ENCODE peak calls at places on chromosome 10, in eight cellular contexts. One of them, this sample, is unnamed.

GRCh38 chr10:133309720-133310398 is 1.1 kb downstream of the ZNF511 start:
- DNase-seq in AG04450: no peak
- DNase-seq in brain microvascular endothelial cell: no peak
- DNase-seq in uterus: peak; percentile 49
- DNase-seq in tibial nerve: no peak
- DNase-seq in naive thymus-derived CD4-positive, alpha-beta T cell: no peak
- DNase-seq in right cardiac atrium: peak; percentile 75
- DNase-seq in CD4-positive, CD25-positive, alpha-beta regulatory T cell: no peak
- DNase-seq in this sample: no peak

GRCh38 chr10:110008518-110009339 is 945 bp downstream of the ADD3 start:
- DNase-seq in tibial nerve: no peak
- DNase-seq in uterus: peak; percentile 36
- DNase-seq in right cardiac atrium: peak; percentile 66
- DNase-seq in AG04450: no peak
- DNase-seq in CD4-positive, CD25-positive, alpha-beta regulatory T cell: peak; percentile 60
- DNase-seq in brain microvascular endothelial cell: no peak
- DNase-seq in naive thymus-derived CD4-positive, alpha-beta T cell: peak; percentile 14
- DNase-seq in this sample: no peak

GRCh38 chr10:86163522-86164215 is 202.9 kb downstream of the GRID1 start:
- DNase-seq in brain microvascular endothelial cell: no peak
- DNase-seq in AG04450: no peak
- DNase-seq in tibial nerve: no peak
- DNase-seq in naive thymus-derived CD4-positive, alpha-beta T cell: no peak
- DNase-seq in right cardiac atrium: no peak
- DNase-seq in uterus: no peak
- DNase-seq in CD4-positive, CD25-positive, alpha-beta regulatory T cell: no peak
- DNase-seq in this sample: no peak

GRCh38 chr10:24344279-24344678 is 135.3 kb downstream of the KIAA1217 start:
- DNase-seq in CD4-positive, CD25-positive, alpha-beta regulatory T cell: no peak
- DNase-seq in uterus: no peak
- DNase-seq in AG04450: peak; percentile 91
- DNase-seq in tibial nerve: no peak
- DNase-seq in right cardiac atrium: no peak
- DNase-seq in brain microvascular endothelial cell: peak; percentile 89
- DNase-seq in naive thymus-derived CD4-positive, alpha-beta T cell: no peak
- DNase-seq in this sample: no peak

GRCh38 chr10:32882076-32882475 is 76.0 kb downstream of the ITGB1 start:
- DNase-seq in right cardiac atrium: no peak
- DNase-seq in AG04450: no peak
- DNase-seq in uterus: no peak
- DNase-seq in brain microvascular endothelial cell: no peak
- DNase-seq in tibial nerve: no peak
- DNase-seq in naive thymus-derived CD4-positive, alpha-beta T cell: no peak
- DNase-seq in CD4-positive, CD25-positive, alpha-beta regulatory T cell: no peak
- DNase-seq in this sample: no peak

GRCh38 chr10:30589441-30589840 is 40.1 kb downstream of the LYZL2 start:
- DNase-seq in uterus: no peak
- DNase-seq in brain microvascular endothelial cell: no peak
- DNase-seq in naive thymus-derived CD4-positive, alpha-beta T cell: no peak
- DNase-seq in right cardiac atrium: peak; percentile 71
- DNase-seq in CD4-positive, CD25-positive, alpha-beta regulatory T cell: no peak
- DNase-seq in tibial nerve: no peak
- DNase-seq in AG04450: no peak
- DNase-seq in this sample: no peak

GRCh38 chr10:101226888-101227736 is 2.2 kb downstream of the LBX1 start:
- DNase-seq in naive thymus-derived CD4-positive, alpha-beta T cell: no peak
- DNase-seq in CD4-positive, CD25-positive, alpha-beta regulatory T cell: no peak
- DNase-seq in uterus: no peak
- DNase-seq in tibial nerve: no peak
- DNase-seq in brain microvascular endothelial cell: no peak
- DNase-seq in right cardiac atrium: peak; percentile 60
- DNase-seq in AG04450: no peak
- DNase-seq in this sample: no peak

GRCh38 chr10:29446327-29446726 is 157.5 kb downstream of the LYZL1 start:
- DNase-seq in naive thymus-derived CD4-positive, alpha-beta T cell: no peak
- DNase-seq in AG04450: no peak
- DNase-seq in brain microvascular endothelial cell: no peak
- DNase-seq in tibial nerve: no peak
- DNase-seq in CD4-positive, CD25-positive, alpha-beta regulatory T cell: no peak
- DNase-seq in uterus: no peak
- DNase-seq in right cardiac atrium: no peak
- DNase-seq in this sample: no peak

GRCh38 chr10:3169271-3169670 is 3.3 kb downstream of the PITRM1 start:
- DNase-seq in uterus: no peak
- DNase-seq in AG04450: no peak
- DNase-seq in tibial nerve: no peak
- DNase-seq in brain microvascular endothelial cell: no peak
- DNase-seq in right cardiac atrium: no peak
- DNase-seq in CD4-positive, CD25-positive, alpha-beta regulatory T cell: no peak
- DNase-seq in naive thymus-derived CD4-positive, alpha-beta T cell: no peak
- DNase-seq in this sample: peak; percentile 32

DNA sequence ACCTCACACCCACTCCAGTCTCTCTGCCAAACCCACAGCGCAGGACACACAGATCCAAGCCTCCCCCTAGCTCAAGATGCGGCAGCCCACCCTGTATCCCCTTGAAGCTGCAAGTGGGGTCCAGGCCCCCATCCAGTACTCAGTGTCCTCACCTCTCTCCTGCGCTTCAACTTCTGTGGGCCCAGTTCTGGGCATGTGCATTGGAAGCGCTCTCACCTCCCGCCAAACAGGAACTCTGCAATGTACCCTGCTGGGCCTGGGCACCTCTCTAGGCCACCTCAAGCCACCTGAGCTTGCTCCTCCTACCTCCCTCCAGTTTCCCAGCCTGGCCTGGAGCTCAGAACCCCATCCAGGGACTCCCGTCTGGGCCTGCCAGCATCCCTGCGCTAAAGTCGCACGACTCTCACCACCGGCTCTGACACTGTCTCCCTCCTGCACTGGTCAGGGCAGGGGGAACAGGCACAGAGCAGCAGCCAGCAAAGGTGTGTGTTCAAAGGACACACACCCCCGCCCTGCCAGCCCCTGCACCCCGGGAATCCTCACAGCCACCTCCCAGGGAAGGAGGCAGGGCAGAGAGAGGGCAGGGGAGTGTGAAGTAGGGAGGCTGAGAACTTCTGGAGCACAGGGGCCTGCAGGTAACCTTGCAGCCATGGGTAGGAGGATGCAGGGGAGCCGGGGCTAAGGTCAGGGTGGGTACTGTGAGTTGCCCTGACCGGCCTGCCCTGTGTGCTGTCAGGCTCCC is 51.7 kb upstream of the MSMB start:
- DNase-seq in brain microvascular endothelial cell: no peak
- DNase-seq in AG04450: no peak
- DNase-seq in CD4-positive, CD25-positive, alpha-beta regulatory T cell: no peak
- DNase-seq in uterus: no peak
- DNase-seq in naive thymus-derived CD4-positive, alpha-beta T cell: no peak
- DNase-seq in tibial nerve: no peak
- DNase-seq in right cardiac atrium: no peak
- DNase-seq in this sample: no peak
- H3K27ac ChIP-seq in brain microvascular endothelial cell: no peak overlapping the region
- H3K27ac ChIP-seq in AG04450: no peak overlapping the region
- H3K27ac ChIP-seq in CD4-positive, CD25-positive, alpha-beta regulatory T cell: peak overlapping the region; percentile 48
- H3K27ac ChIP-seq in uterus: no peak overlapping the region
- H3K27ac ChIP-seq in naive thymus-derived CD4-positive, alpha-beta T cell: peak overlapping the region; percentile 54
- H3K27ac ChIP-seq in tibial nerve: no peak overlapping the region
- H3K27ac ChIP-seq in right cardiac atrium: no peak overlapping the region
- H3K27ac ChIP-seq in this sample: no peak overlapping the region

DNA sequence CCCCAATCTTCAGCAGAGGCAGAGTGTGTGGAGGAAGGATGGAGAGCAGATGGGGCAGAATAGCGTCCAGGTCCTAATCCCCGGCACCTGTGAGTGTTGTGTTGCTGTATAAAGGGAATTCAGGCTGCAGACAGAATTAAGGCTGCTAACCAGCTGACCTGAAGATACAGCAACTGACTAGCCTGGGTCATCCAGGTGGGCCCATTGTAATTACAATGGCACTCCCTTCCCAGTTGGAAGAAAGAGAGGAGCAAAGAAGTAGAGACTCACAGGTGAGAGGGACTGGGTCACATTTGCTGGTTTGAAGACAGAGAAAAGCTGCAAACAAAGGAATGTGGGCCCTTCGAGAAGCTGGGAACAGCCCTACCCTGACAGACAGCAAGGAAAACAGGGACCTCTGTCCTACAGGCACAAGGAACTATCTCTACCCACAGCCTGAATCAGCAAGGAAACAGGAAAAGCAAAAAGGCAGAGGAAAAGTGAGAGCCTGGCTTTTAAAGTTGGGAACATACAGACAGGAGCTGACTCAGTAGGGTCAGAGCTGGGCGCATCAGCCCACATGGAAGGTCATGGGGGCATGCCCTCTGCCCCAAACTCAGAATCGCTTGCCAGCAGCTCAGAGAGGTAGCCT is 11.6 kb upstream of the TMEM72 start:
- DNase-seq in brain microvascular endothelial cell: no peak
- DNase-seq in tibial nerve: no peak
- DNase-seq in uterus: no peak
- DNase-seq in right cardiac atrium: no peak
- DNase-seq in AG04450: no peak
- DNase-seq in naive thymus-derived CD4-positive, alpha-beta T cell: no peak
- DNase-seq in CD4-positive, CD25-positive, alpha-beta regulatory T cell: no peak
- DNase-seq in this sample: no peak
- H3K27ac ChIP-seq in brain microvascular endothelial cell: no peak overlapping the region
- H3K27ac ChIP-seq in tibial nerve: no peak overlapping the region
- H3K27ac ChIP-seq in uterus: no peak overlapping the region
- H3K27ac ChIP-seq in right cardiac atrium: no peak overlapping the region
- H3K27ac ChIP-seq in AG04450: no peak overlapping the region
- H3K27ac ChIP-seq in naive thymus-derived CD4-positive, alpha-beta T cell: no peak overlapping the region
- H3K27ac ChIP-seq in CD4-positive, CD25-positive, alpha-beta regulatory T cell: no peak overlapping the region
- H3K27ac ChIP-seq in this sample: no peak overlapping the region

GRCh38 chr10:58870070-58870469 is 306.4 kb upstream of the PHYHIPL start:
- DNase-seq in naive thymus-derived CD4-positive, alpha-beta T cell: no peak
- DNase-seq in CD4-positive, CD25-positive, alpha-beta regulatory T cell: no peak
- DNase-seq in uterus: no peak
- DNase-seq in brain microvascular endothelial cell: no peak
- DNase-seq in tibial nerve: no peak
- DNase-seq in right cardiac atrium: no peak
- DNase-seq in AG04450: no peak
- DNase-seq in this sample: no peak

GRCh38 chr10:58868736-58869435 is 307.6 kb upstream of the PHYHIPL start:
- DNase-seq in naive thymus-derived CD4-positive, alpha-beta T cell: no peak
- DNase-seq in uterus: no peak
- DNase-seq in brain microvascular endothelial cell: peak; percentile 27
- DNase-seq in AG04450: no peak
- DNase-seq in right cardiac atrium: no peak
- DNase-seq in tibial nerve: no peak
- DNase-seq in CD4-positive, CD25-positive, alpha-beta regulatory T cell: no peak
- DNase-seq in this sample: no peak

GRCh38 chr10:58867683-58868082 is 308.8 kb upstream of the PHYHIPL start:
- DNase-seq in uterus: no peak
- DNase-seq in tibial nerve: no peak
- DNase-seq in naive thymus-derived CD4-positive, alpha-beta T cell: no peak
- DNase-seq in brain microvascular endothelial cell: no peak
- DNase-seq in right cardiac atrium: no peak
- DNase-seq in CD4-positive, CD25-positive, alpha-beta regulatory T cell: no peak
- DNase-seq in AG04450: no peak
- DNase-seq in this sample: no peak

DNA sequence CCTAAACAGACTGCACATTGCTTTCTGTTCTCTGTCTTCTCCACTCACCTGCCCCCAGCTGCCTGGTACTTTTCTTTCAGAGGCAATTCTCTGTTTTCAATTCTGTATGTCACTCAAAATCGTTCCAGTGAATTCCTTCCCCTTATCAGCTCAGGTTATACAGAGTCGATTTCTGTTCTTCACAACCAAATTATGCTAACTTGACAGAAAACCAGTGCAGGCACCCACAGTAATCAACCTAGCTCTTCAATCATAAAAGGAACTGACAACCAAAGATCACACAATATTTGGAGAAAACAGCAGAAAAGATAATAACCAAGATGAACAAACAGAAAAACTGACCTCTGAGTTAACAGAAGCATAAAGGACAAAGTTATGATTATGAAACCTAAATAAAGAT is 303.3 kb upstream of the PHYHIPL start:
- DNase-seq in tibial nerve: no peak
- DNase-seq in CD4-positive, CD25-positive, alpha-beta regulatory T cell: no peak
- DNase-seq in brain microvascular endothelial cell: no peak
- DNase-seq in uterus: no peak
- DNase-seq in AG04450: no peak
- DNase-seq in right cardiac atrium: no peak
- DNase-seq in naive thymus-derived CD4-positive, alpha-beta T cell: no peak
- DNase-seq in this sample: no peak
- H3K27ac ChIP-seq in tibial nerve: no peak overlapping the region
- H3K27ac ChIP-seq in CD4-positive, CD25-positive, alpha-beta regulatory T cell: no peak overlapping the region
- H3K27ac ChIP-seq in brain microvascular endothelial cell: no peak overlapping the region
- H3K27ac ChIP-seq in uterus: no peak overlapping the region
- H3K27ac ChIP-seq in AG04450: no peak overlapping the region
- H3K27ac ChIP-seq in right cardiac atrium: no peak overlapping the region
- H3K27ac ChIP-seq in naive thymus-derived CD4-positive, alpha-beta T cell: no peak overlapping the region
- H3K27ac ChIP-seq in this sample: no peak overlapping the region

GRCh38 chr10:118246340-118247247 is 95.5 kb downstream of the FAM204A start:
- DNase-seq in brain microvascular endothelial cell: no peak
- DNase-seq in naive thymus-derived CD4-positive, alpha-beta T cell: no peak
- DNase-seq in tibial nerve: no peak
- DNase-seq in AG04450: no peak
- DNase-seq in uterus: no peak
- DNase-seq in CD4-positive, CD25-positive, alpha-beta regulatory T cell: no peak
- DNase-seq in right cardiac atrium: no peak
- DNase-seq in this sample: no peak

GRCh38 chr10:118241229-118242137 is 100.6 kb downstream of the FAM204A start:
- DNase-seq in uterus: peak; percentile 91
- DNase-seq in AG04450: peak; percentile 57
- DNase-seq in right cardiac atrium: peak; percentile 92
- DNase-seq in brain microvascular endothelial cell: peak; percentile 76
- DNase-seq in tibial nerve: peak; percentile 81
- DNase-seq in naive thymus-derived CD4-positive, alpha-beta T cell: peak; percentile 29
- DNase-seq in CD4-positive, CD25-positive, alpha-beta regulatory T cell: peak; percentile 46
- DNase-seq in this sample: peak; percentile 27

GRCh38 chr10:118238573-118239240 is 103.4 kb downstream of the FAM204A start:
- DNase-seq in tibial nerve: no peak
- DNase-seq in naive thymus-derived CD4-positive, alpha-beta T cell: no peak
- DNase-seq in CD4-positive, CD25-positive, alpha-beta regulatory T cell: no peak
- DNase-seq in right cardiac atrium: no peak
- DNase-seq in brain microvascular endothelial cell: peak; percentile 12
- DNase-seq in AG04450: no peak
- DNase-seq in uterus: peak; percentile 49
- DNase-seq in this sample: no peak

GRCh38 chr10:118249714-118250113 is 92.4 kb downstream of the FAM204A start:
- DNase-seq in tibial nerve: no peak
- DNase-seq in uterus: no peak
- DNase-seq in AG04450: no peak
- DNase-seq in right cardiac atrium: no peak
- DNase-seq in brain microvascular endothelial cell: no peak
- DNase-seq in naive thymus-derived CD4-positive, alpha-beta T cell: no peak
- DNase-seq in CD4-positive, CD25-positive, alpha-beta regulatory T cell: no peak
- DNase-seq in this sample: no peak

GRCh38 chr10:118243907-118244306 is 98.2 kb downstream of the FAM204A start:
- DNase-seq in AG04450: no peak
- DNase-seq in uterus: no peak
- DNase-seq in CD4-positive, CD25-positive, alpha-beta regulatory T cell: no peak
- DNase-seq in naive thymus-derived CD4-positive, alpha-beta T cell: no peak
- DNase-seq in right cardiac atrium: no peak
- DNase-seq in brain microvascular endothelial cell: no peak
- DNase-seq in tibial nerve: no peak
- DNase-seq in this sample: no peak
- H3K27ac ChIP-seq in AG04450: no peak overlapping the region
- H3K27ac ChIP-seq in uterus: peak overlapping the region; percentile 69
- H3K27ac ChIP-seq in CD4-positive, CD25-positive, alpha-beta regulatory T cell: no peak overlapping the region
- H3K27ac ChIP-seq in naive thymus-derived CD4-positive, alpha-beta T cell: no peak overlapping the region
- H3K27ac ChIP-seq in right cardiac atrium: no peak overlapping the region
- H3K27ac ChIP-seq in brain microvascular endothelial cell: no peak overlapping the region
- H3K27ac ChIP-seq in tibial nerve: no peak overlapping the region
- H3K27ac ChIP-seq in this sample: no peak overlapping the region